ENCODE peak calls at places on chromosomes 6 and 20, in seven cellular contexts. X is amygdala; B is NAMALWA; D is suprapubic skin; S is GM12865; N is hepatocyte; R is activated naive CD4-positive, alpha-beta T cell treated with anti-CD3 and anti-CD28 coated beads, Interleukin-2, amount 10 ng/mL, durations not matched to agents 7 days and 5 days. A is an unnamed sample.

GRCh38 chr20:38426006-38426405 is 9.1 kb downstream of the SNHG17 start:
- DNase-seq in B (no peak), X (no peak), R (no peak), S (no peak), N (peak), D (no peak), A (peak)

GRCh38 chr6:9103876-9104521 is 668.7 kb upstream of the SLC35B3 start:
- DNase-seq in B (no peak), D (no peak), N (no peak), R (no peak), S (no peak), X (no peak), A (no peak)

GRCh38 chr20:40562031-40562430 is 127.0 kb downstream of the MAFB start:
- DNase-seq in X (no peak), R (no peak), B (no peak), N (peak), S (no peak), D (peak), A (peak)

GRCh38 chr6:16481680-16482079 is 243.3 kb downstream of the GMPR start:
- DNase-seq in D (no peak), B (no peak), S (peak), R (peak), X (no peak), N (no peak), A (no peak)

GRCh38 chr20:17958326-17959256 is 10.0 kb downstream of the SNX5 start:
- DNase-seq in N (peak), D (no peak), X (no peak), S (peak), B (no peak), R (no peak), A (no peak)

GRCh38 chr6:39083111-39083702 is 31.8 kb downstream of the SAYSD1 start:
- DNase-seq in X (no peak), B (no peak), R (no peak), D (no peak), N (no peak), S (no peak), A (no peak)

GRCh38 chr6:158188591-158188990 is 20.4 kb downstream of the GTF2H5 start:
- DNase-seq in B (no peak), X (no peak), R (no peak), D (no peak), S (no peak), N (no peak), A (no peak)

GRCh38 chr6:6890400-6890858 is 217.3 kb upstream of the RREB1 start:
- DNase-seq in D (no peak), S (no peak), R (no peak), N (peak), X (no peak), B (no peak), A (no peak)

GRCh38 chr6:105645166-105645565 is 242.3 kb upstream of the PREP start:
- DNase-seq in X (no peak), S (no peak), D (no peak), R (no peak), B (no peak), N (peak), A (no peak)

GRCh38 chr6:30067460-30068139 is 602 bp downstream of the PPP1R11 start:
- DNase-seq in B (no peak), N (peak), X (no peak), D (no peak), R (no peak), S (no peak), A (no peak)

GRCh38 chr6:152004896-152005295 is 197.4 kb downstream of the ESR1 start:
- DNase-seq in R (no peak), S (no peak), D (no peak), N (no peak), B (no peak), X (no peak), A (no peak)

GRCh38 chr6:134436950-134437349 is 119.0 kb upstream of the SGK1 start:
- DNase-seq in S (no peak), X (no peak), B (peak), R (no peak), D (no peak), N (no peak), A (no peak)

GRCh38 chr20:4370856-4371255 is 350.9 kb upstream of the PRND start:
- DNase-seq in R (no peak), B (no peak), S (no peak), N (no peak), D (no peak), X (no peak), A (no peak)

GRCh38 chr6:169971951-169972651 is 220.7 kb downstream of the ERMARD start:
- DNase-seq in R (no peak), B (no peak), D (peak), N (no peak), S (no peak), X (no peak), A (no peak)

GRCh38 chr6:111551521-111552231 is 54.0 kb downstream of the TRAF3IP2 start:
- DNase-seq in R (no peak), S (no peak), B (no peak), D (no peak), N (peak), X (no peak), A (no peak)

GRCh38 chr20:4507288-4507719 is 214.4 kb upstream of the PRND start:
- DNase-seq in D (no peak), X (no peak), N (no peak), S (no peak), R (no peak), B (no peak), A (peak)

GRCh38 chr6:159360306-159360705 is 191.1 kb downstream of the FNDC1 start:
- DNase-seq in N (no peak), S (no peak), B (no peak), X (no peak), R (no peak), D (no peak), A (no peak)

A was measured in T1000.